ENCODE peak calls at places on chromosomes 11 and 22, in seven cellular contexts. Y is H1, C is uterus, P is heart right ventricle, N is neural progenitor cell, B is foreskin keratinocyte, H is DND-41. F is an unnamed sample. For H3K4me1, the result is how much of the 10 kb centered on the place peaks cover.

GRCh38 chr22:44659140-44659539 is 42.9 kb upstream of the PRR5 start:
- DNase-seq in Y (no peak), C (no peak), P (no peak), N (no peak), B (no peak), H (no peak), F (peak)

GRCh38 chr22:31958625-31959239 is 14.4 kb downstream of the YWHAH start:
- DNase-seq in Y (no peak), C (no peak), P (no peak), N (no peak), B (no peak), H (no peak), F (no peak)

GRCh38 chr11:118612378-118612777 is 5.0 kb downstream of the PHLDB1 start:
- DNase-seq in Y (no peak), C (no peak), P (peak), N (peak), B (no peak), H (no peak), F (no peak)

GRCh38 chr11:107898270-107898669 is 30.0 kb upstream of the RAB39A start:
- DNase-seq in Y (no peak), C (no peak), P (no peak), N (peak), B (peak), H (no peak), F (no peak)

GRCh38 chr11:32210601-32211000 is 119.7 kb downstream of the RCN1 start:
- DNase-seq in Y (no peak), C (no peak), P (no peak), N (no peak), B (no peak), H (no peak), F (no peak)

GRCh38 chr11:111775024-111775710 is 9.0 kb upstream of the PPP2R1B start:
- DNase-seq in Y (no peak), C (no peak), P (peak), N (no peak), B (no peak), H (no peak), F (no peak)

GRCh38 chr11:34799848-34800247 is 116.3 kb downstream of the APIP start:
- DNase-seq in Y (no peak), C (no peak), P (no peak), N (no peak), B (no peak), H (no peak), F (no peak)

GRCh38 chr22:24768537-24769374 is 5.8 kb downstream of the PIWIL3 start:
- DNase-seq in Y (peak), C (no peak), P (peak), N (peak), B (no peak), H (peak), F (peak)

GRCh38 chr11:35099278-35100018 is 39.5 kb upstream of the CD44 start:
- DNase-seq in Y (no peak), C (no peak), P (no peak), N (no peak), B (no peak), H (no peak), F (no peak)

GRCh38 chr11:61042961-61043540 is 59.2 kb upstream of the CD5 start:
- DNase-seq in Y (no peak), C (no peak), P (no peak), N (no peak), B (no peak), H (no peak), F (no peak)

GRCh38 chr11:77403228-77403627 is 70.7 kb downstream of the PAK1 start:
- DNase-seq in Y (no peak), C (no peak), P (no peak), N (no peak), B (no peak), H (no peak), F (no peak)

GRCh38 chr11:12122083-12122482 is 11.7 kb downstream of the MICAL2 start:
- DNase-seq in Y (peak), C (no peak), P (no peak), N (peak), B (no peak), H (no peak), F (no peak)

GRCh38 chr11:35814720-35815305 is 129.0 kb upstream of the LDLRAD3 start:
- DNase-seq in Y (no peak), C (no peak), P (no peak), N (no peak), B (no peak), H (no peak), F (no peak)

GRCh38 chr11:125173556-125173955 is 9.0 kb downstream of the PKNOX2 start:
- DNase-seq in Y (no peak), C (no peak), P (no peak), N (no peak), B (no peak), H (no peak), F (no peak)

GRCh38 chr11:57567210-57567511 is 311 bp downstream of the UBE2L6 start:
- DNase-seq in Y (no peak), C (no peak), P (peak), N (no peak), B (no peak), H (peak), F (no peak)

GRCh38 chr22:25085156-25085555 is 114.5 kb upstream of the CRYBB3 start:
- DNase-seq in Y (no peak), C (no peak), P (no peak), N (no peak), B (no peak), H (no peak), F (no peak)

GRCh38 chr22:20008221-20008995 is 8.2 kb downstream of the ARVCF start:
- DNase-seq in Y (no peak), C (no peak), P (no peak), N (no peak), B (no peak), H (no peak), F (no peak)

GRCh38 chr22:18044548-18045271 is 20.3 kb upstream of the MICAL3 start:
- DNase-seq in Y (no peak), C (peak), P (peak), N (no peak), B (no peak), H (no peak), F (no peak)

GRCh38 chr11:62727007-62727832 is at the start of gene HNRNPUL2:
- DNase-seq in Y (peak), C (peak), P (peak), N (peak), B (peak), H (peak), F (peak)

GRCh38 chr11:62726156-62727006 is 876 bp downstream of the HNRNPUL2 start:
- DNase-seq in Y (no peak), C (peak), P (no peak), N (no peak), B (no peak), H (peak), F (no peak)

GRCh38 chr11:62721994-62722393 is 5.3 kb downstream of the HNRNPUL2 start:
- DNase-seq in Y (no peak), C (no peak), P (no peak), N (peak), B (no peak), H (no peak), F (no peak)

GRCh38 chr11:62725686-62726085 is 1.6 kb downstream of the HNRNPUL2 start:
- DNase-seq in Y (no peak), C (no peak), P (no peak), N (no peak), B (no peak), H (no peak), F (no peak)

GRCh38 chr11:62724171-62724570 is 3.1 kb downstream of the HNRNPUL2 start:
- DNase-seq in Y (no peak), C (no peak), P (no peak), N (no peak), B (no peak), H (no peak), F (no peak)
- H3K4me1 ChIP-seq in Y (under half), C (under half), P (under half), N (under half), B (under half), H (under half), F (under half)

DNA sequence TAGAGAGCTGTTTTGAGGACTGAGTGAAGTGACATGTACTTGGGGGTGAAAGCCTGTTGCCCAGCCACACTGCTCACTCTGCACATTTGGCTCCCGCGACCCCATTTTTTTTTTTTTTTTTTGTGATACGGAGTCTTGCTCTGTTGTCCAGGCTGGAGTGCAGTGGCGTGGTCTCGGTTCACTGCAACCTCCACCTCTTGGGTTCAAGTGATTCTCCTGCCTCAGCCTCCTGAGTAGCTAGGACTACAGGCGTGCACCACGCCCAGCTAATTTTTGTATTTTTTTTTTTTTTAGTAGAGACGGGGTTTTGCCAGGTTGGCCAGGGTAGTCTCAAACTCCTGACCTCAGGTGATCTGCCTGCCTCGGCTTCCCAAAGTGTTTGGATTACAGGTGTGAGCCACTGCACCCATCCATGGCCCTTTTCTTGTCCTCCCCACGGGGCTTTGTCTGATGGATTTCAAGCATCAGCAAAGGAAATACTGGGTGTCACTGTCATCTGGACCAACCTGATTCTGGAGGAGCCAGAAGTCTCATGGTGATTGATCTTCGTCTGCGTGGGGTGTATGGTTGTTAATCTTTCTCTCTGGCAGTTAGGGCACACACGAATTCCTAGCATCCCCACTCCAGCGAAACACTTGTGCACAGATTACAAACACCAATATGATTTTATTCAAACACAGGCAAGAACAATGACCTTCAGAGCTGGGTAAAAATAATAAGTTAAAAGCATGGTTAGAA is 3.4 kb upstream of the UCP3 start:
- DNase-seq in Y (no peak), C (no peak), P (no peak), N (no peak), B (no peak), H (no peak), F (no peak)
- H3K4me1 ChIP-seq in Y (under half), C (under half), P (under half), N (under half), B (under half), H (under half), F (under half)

GRCh38 chr22:40204331-40205116 is 26.8 kb downstream of the TNRC6B start:
- DNase-seq in Y (no peak), C (no peak), P (no peak), N (no peak), B (no peak), H (no peak), F (no peak)

GRCh38 chr22:40200795-40201194 is 23.1 kb downstream of the TNRC6B start:
- DNase-seq in Y (no peak), C (no peak), P (no peak), N (no peak), B (no peak), H (no peak), F (no peak)

GRCh38 chr22:40206561-40206960 is 28.8 kb downstream of the TNRC6B start:
- DNase-seq in Y (no peak), C (no peak), P (no peak), N (no peak), B (no peak), H (no peak), F (no peak)

GRCh38 chr22:40202225-40202944 is 24.7 kb downstream of the TNRC6B start:
- DNase-seq in Y (no peak), C (no peak), P (no peak), N (no peak), B (no peak), H (no peak), F (no peak)

GRCh38 chr22:40203568-40203967 is 25.8 kb downstream of the TNRC6B start:
- DNase-seq in Y (no peak), C (no peak), P (no peak), N (no peak), B (no peak), H (peak), F (no peak)
- H3K4me1 ChIP-seq in Y (under half), C (under half), P (under half), N (under half), B (under half), H (under half), F (under half)

DNA sequence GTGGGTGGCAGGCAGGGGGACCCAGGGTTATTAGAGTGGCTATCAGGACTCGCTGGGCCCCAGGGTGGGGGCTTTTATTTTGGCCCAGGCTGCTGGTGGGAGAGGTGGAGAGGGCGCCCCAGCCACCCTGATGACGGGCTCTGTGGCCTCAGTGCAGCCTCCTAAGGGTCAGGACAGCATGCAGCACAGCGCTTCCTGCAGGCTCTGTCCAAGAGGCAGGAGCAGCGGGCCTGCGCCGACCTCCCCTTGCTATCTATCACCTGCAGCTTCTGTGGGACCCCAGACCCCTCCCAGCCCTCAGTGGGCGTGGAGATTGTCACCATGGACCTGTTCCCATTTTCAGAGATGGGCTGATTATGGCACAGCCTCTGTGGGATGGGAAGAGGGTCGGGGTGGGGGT is 54.3 kb upstream of the PPARA start:
- DNase-seq in Y (no peak), C (no peak), P (no peak), N (no peak), B (no peak), H (no peak), F (no peak)
- H3K4me1 ChIP-seq in Y (under half), C (half or more), P (half or more), N (under half), B (under half), H (under half), F (half or more)

F was measured in gastrocnemius medialis.